ENCODE peak calls at places on chromosomes 16 and 17, in four cellular contexts. One of them, this sample, is unnamed.

GRCh38 chr17:73595068-73595865 is 49.0 kb downstream of the SDK2 start:
- DNase-seq in tibial artery: no peak
- DNase-seq in suprapubic skin: no peak
- DNase-seq in heart right ventricle: peak
- DNase-seq in this sample: no peak

GRCh38 chr16:11056989-11057645 is 112.8 kb downstream of the CLEC16A start:
- DNase-seq in tibial artery: no peak
- DNase-seq in suprapubic skin: no peak
- DNase-seq in heart right ventricle: no peak
- DNase-seq in this sample: no peak

GRCh38 chr16:67101683-67102082 is 8.1 kb upstream of the PHAF1 start:
- DNase-seq in tibial artery: no peak
- DNase-seq in suprapubic skin: no peak
- DNase-seq in heart right ventricle: no peak
- DNase-seq in this sample: no peak

GRCh38 chr17:74466111-74466784 is at the start of gene CD300A:
- DNase-seq in tibial artery: no peak
- DNase-seq in suprapubic skin: no peak
- DNase-seq in heart right ventricle: peak
- DNase-seq in this sample: peak

GRCh38 chr16:64406661-64407267 is 715.1 kb downstream of the CDH11 start:
- DNase-seq in tibial artery: no peak
- DNase-seq in suprapubic skin: no peak
- DNase-seq in heart right ventricle: no peak
- DNase-seq in this sample: no peak

GRCh38 chr17:70184770-70185169 is 15.4 kb downstream of the KCNJ2 start:
- DNase-seq in tibial artery: no peak
- DNase-seq in suprapubic skin: no peak
- DNase-seq in heart right ventricle: no peak
- DNase-seq in this sample: no peak

GRCh38 chr16:75621170-75621477 is 2.0 kb downstream of the ADAT1 start:
- DNase-seq in tibial artery: no peak
- DNase-seq in suprapubic skin: no peak
- DNase-seq in heart right ventricle: no peak
- DNase-seq in this sample: no peak

GRCh38 chr17:40582328-40582901 is 17.1 kb upstream of the CCR7 start:
- DNase-seq in tibial artery: no peak
- DNase-seq in suprapubic skin: peak
- DNase-seq in heart right ventricle: peak
- DNase-seq in this sample: no peak

GRCh38 chr17:81290230-81290629 is 4.9 kb downstream of the SLC38A10 start:
- DNase-seq in tibial artery: no peak
- DNase-seq in suprapubic skin: no peak
- DNase-seq in heart right ventricle: no peak
- DNase-seq in this sample: no peak

GRCh38 chr17:27980035-27980434 is 62.4 kb upstream of the NLK start:
- DNase-seq in tibial artery: no peak
- DNase-seq in suprapubic skin: no peak
- DNase-seq in heart right ventricle: peak
- DNase-seq in this sample: no peak

GRCh38 chr16:61014869-61015268 is 1021.4 kb downstream of the CDH8 start:
- DNase-seq in tibial artery: no peak
- DNase-seq in suprapubic skin: no peak
- DNase-seq in heart right ventricle: no peak
- DNase-seq in this sample: no peak
- TF ChIP-seq CTCF in tibial artery: no peak
- TF ChIP-seq CTCF in suprapubic skin: no peak
- TF ChIP-seq CTCF in heart right ventricle: no peak
- TF ChIP-seq CTCF in this sample: no peak

GRCh38 chr16:21101631-21102420 is 48.8 kb downstream of the DNAH3 start:
- DNase-seq in tibial artery: no peak
- DNase-seq in suprapubic skin: no peak
- DNase-seq in heart right ventricle: no peak
- DNase-seq in this sample: no peak
- TF ChIP-seq CTCF in tibial artery: no peak
- TF ChIP-seq CTCF in suprapubic skin: peak
- TF ChIP-seq CTCF in heart right ventricle: peak
- TF ChIP-seq CTCF in this sample: no peak

DNA sequence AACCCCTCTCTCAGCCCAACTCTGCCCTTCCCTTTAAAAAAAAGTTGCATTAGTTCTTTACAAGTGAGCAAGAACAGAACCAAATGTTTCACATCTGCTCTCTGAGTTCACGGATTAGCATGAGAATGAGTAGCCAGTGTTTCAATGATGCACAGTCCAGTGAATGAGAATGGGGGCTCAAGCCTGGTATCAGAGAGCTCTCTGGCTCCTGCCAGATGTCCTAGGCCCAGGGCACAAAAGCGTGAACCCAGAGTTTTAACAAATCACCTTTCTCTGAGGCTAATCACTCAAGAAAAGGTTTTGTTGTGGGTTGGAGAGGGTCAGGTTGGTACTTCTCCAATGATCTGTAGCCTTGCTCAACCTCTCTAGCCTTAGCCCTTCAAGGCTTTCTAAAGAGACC is 41.5 kb upstream of the HS3ST3A1 start:
- DNase-seq in tibial artery: no peak
- DNase-seq in suprapubic skin: no peak
- DNase-seq in heart right ventricle: no peak
- DNase-seq in this sample: no peak
- TF ChIP-seq CTCF in tibial artery: no peak
- TF ChIP-seq CTCF in suprapubic skin: no peak
- TF ChIP-seq CTCF in heart right ventricle: no peak
- TF ChIP-seq CTCF in this sample: no peak

GRCh38 chr17:10871914-10872313 is 34.0 kb upstream of the PIRT start:
- DNase-seq in tibial artery: no peak
- DNase-seq in suprapubic skin: no peak
- DNase-seq in heart right ventricle: no peak
- DNase-seq in this sample: no peak
- TF ChIP-seq CTCF in tibial artery: no peak
- TF ChIP-seq CTCF in suprapubic skin: no peak
- TF ChIP-seq CTCF in heart right ventricle: no peak
- TF ChIP-seq CTCF in this sample: no peak

GRCh38 chr16:5062051-5062450 is 3.7 kb downstream of the C16orf89 start:
- DNase-seq in tibial artery: no peak
- DNase-seq in suprapubic skin: no peak
- DNase-seq in heart right ventricle: no peak
- DNase-seq in this sample: peak

GRCh38 chr16:5065813-5066212 is at the start of gene C16orf89:
- DNase-seq in tibial artery: no peak
- DNase-seq in suprapubic skin: no peak
- DNase-seq in heart right ventricle: peak
- DNase-seq in this sample: peak

GRCh38 chr16:5065368-5065767 is 388 bp downstream of the C16orf89 start:
- DNase-seq in tibial artery: no peak
- DNase-seq in suprapubic skin: no peak
- DNase-seq in heart right ventricle: no peak
- DNase-seq in this sample: peak

GRCh38 chr16:5064915-5065314 is 841 bp downstream of the C16orf89 start:
- DNase-seq in tibial artery: no peak
- DNase-seq in suprapubic skin: no peak
- DNase-seq in heart right ventricle: no peak
- DNase-seq in this sample: peak

GRCh38 chr16:5062790-5063765 is 2.7 kb downstream of the C16orf89 start:
- DNase-seq in tibial artery: no peak
- DNase-seq in suprapubic skin: no peak
- DNase-seq in heart right ventricle: no peak
- DNase-seq in this sample: peak
- TF ChIP-seq CTCF in tibial artery: no peak
- TF ChIP-seq CTCF in suprapubic skin: no peak
- TF ChIP-seq CTCF in heart right ventricle: no peak
- TF ChIP-seq CTCF in this sample: no peak

GRCh38 chr16:84088695-84089395 is 27.9 kb downstream of the MBTPS1 start:
- DNase-seq in tibial artery: no peak
- DNase-seq in suprapubic skin: no peak
- DNase-seq in heart right ventricle: peak
- DNase-seq in this sample: no peak
- TF ChIP-seq CTCF in tibial artery: no peak
- TF ChIP-seq CTCF in suprapubic skin: no peak
- TF ChIP-seq CTCF in heart right ventricle: no peak
- TF ChIP-seq CTCF in this sample: no peak

GRCh38 chr16:70455910-70456309 is 1.5 kb downstream of the FCSK start:
- DNase-seq in tibial artery: no peak
- DNase-seq in suprapubic skin: no peak
- DNase-seq in heart right ventricle: no peak
- DNase-seq in this sample: no peak

GRCh38 chr16:70457446-70457845 is 3.1 kb downstream of the FCSK start:
- DNase-seq in tibial artery: no peak
- DNase-seq in suprapubic skin: no peak
- DNase-seq in heart right ventricle: no peak
- DNase-seq in this sample: no peak

GRCh38 chr16:70453117-70453890 is 1.1 kb upstream of the FCSK start:
- DNase-seq in tibial artery: no peak
- DNase-seq in suprapubic skin: no peak
- DNase-seq in heart right ventricle: no peak
- DNase-seq in this sample: no peak

GRCh38 chr16:70453891-70454220 is 539 bp upstream of the FCSK start:
- DNase-seq in tibial artery: no peak
- DNase-seq in suprapubic skin: no peak
- DNase-seq in heart right ventricle: no peak
- DNase-seq in this sample: no peak

DNA sequence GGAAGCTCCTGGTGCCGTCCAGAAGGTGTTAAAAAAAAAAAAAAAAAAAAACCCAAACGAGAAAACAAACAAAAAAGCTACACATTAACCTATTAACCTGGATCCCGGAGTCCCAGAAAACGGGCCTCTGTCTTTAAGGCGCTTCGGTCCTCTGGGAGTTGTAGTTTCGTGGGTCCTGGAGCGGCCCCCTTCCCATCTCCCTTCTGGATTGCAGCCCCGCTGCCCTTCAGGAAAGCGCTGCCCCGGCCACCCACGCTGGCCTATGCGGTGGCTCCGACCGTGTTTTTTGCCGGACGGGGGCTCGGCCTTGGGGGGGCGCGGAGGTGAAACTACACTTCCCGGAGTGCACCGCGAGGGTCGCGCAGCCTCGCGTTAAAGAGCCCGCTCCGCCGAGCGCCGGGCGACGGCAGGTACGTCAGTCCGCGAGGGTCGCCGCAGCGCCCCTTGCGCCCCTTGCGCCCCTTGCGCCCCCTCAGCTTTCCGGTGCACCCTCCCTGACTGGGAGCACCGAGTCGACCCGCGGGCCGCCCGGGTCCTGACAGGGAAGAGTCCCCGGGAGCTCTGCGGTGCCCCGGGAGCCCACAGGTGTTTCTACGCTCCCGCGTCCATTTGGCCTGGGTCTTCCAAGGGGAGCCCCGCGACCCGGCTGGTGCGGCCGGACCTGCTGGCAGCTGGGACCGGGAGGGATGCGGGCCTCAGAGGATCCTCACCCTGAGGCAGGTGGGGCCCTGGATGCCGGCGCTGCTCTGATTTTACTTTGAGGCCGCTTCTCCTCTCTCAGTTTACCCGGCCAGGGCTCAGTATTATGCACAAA is at the start of gene FCSK:
- DNase-seq in tibial artery: no peak
- DNase-seq in suprapubic skin: no peak
- DNase-seq in heart right ventricle: peak
- DNase-seq in this sample: no peak
- TF ChIP-seq CTCF in tibial artery: no peak
- TF ChIP-seq CTCF in suprapubic skin: no peak
- TF ChIP-seq CTCF in heart right ventricle: no peak
- TF ChIP-seq CTCF in this sample: no peak

GRCh38 chr17:77256710-77257109 is 115.9 kb downstream of the SEC14L1 start:
- DNase-seq in tibial artery: no peak
- DNase-seq in suprapubic skin: no peak
- DNase-seq in heart right ventricle: no peak
- DNase-seq in this sample: no peak
- TF ChIP-seq CTCF in tibial artery: no peak
- TF ChIP-seq CTCF in suprapubic skin: no peak
- TF ChIP-seq CTCF in heart right ventricle: no peak
- TF ChIP-seq CTCF in this sample: no peak

GRCh38 chr17:60901222-60901621 is 223.6 kb downstream of the BCAS3 start:
- DNase-seq in tibial artery: no peak
- DNase-seq in suprapubic skin: no peak
- DNase-seq in heart right ventricle: no peak
- DNase-seq in this sample: no peak
- TF ChIP-seq CTCF in tibial artery: no peak
- TF ChIP-seq CTCF in suprapubic skin: no peak
- TF ChIP-seq CTCF in heart right ventricle: no peak
- TF ChIP-seq CTCF in this sample: no peak

GRCh38 chr17:68534714-68535113 is 22.5 kb downstream of the PRKAR1A start:
- DNase-seq in tibial artery: no peak
- DNase-seq in suprapubic skin: no peak
- DNase-seq in heart right ventricle: no peak
- DNase-seq in this sample: no peak

GRCh38 chr17:68532826-68533225 is 20.6 kb downstream of the PRKAR1A start:
- DNase-seq in tibial artery: no peak
- DNase-seq in suprapubic skin: no peak
- DNase-seq in heart right ventricle: no peak
- DNase-seq in this sample: no peak

GRCh38 chr17:68531252-68531651 is 19.0 kb downstream of the PRKAR1A start:
- DNase-seq in tibial artery: no peak
- DNase-seq in suprapubic skin: no peak
- DNase-seq in heart right ventricle: no peak
- DNase-seq in this sample: no peak

GRCh38 chr17:68535903-68536302 is 23.7 kb downstream of the PRKAR1A start:
- DNase-seq in tibial artery: no peak
- DNase-seq in suprapubic skin: no peak
- DNase-seq in heart right ventricle: no peak
- DNase-seq in this sample: no peak

GRCh38 chr17:68533887-68534700 is 21.9 kb downstream of the PRKAR1A start:
- DNase-seq in tibial artery: no peak
- DNase-seq in suprapubic skin: no peak
- DNase-seq in heart right ventricle: no peak
- DNase-seq in this sample: no peak
- TF ChIP-seq CTCF in tibial artery: peak
- TF ChIP-seq CTCF in suprapubic skin: peak
- TF ChIP-seq CTCF in heart right ventricle: peak
- TF ChIP-seq CTCF in this sample: peak

This sample was measured in CD14-positive monocyte.